ENCODE peak calls at places on chromosomes 6 and 20, in four cellular contexts. J, E, M and Z are unnamed samples. For H3K27me3, the result is how much of the 10 kb centered on the place peaks cover.

GRCh38 chr20:34334654-34335407 is 28.2 kb upstream of the ITCH start:
- DNase-seq in M (no peak), J (no peak), E (no peak), Z (no peak)

GRCh38 chr6:157034433-157035230 is 257.5 kb downstream of the ARID1B start:
- DNase-seq in E (no peak), J (no peak), M (no peak), Z (no peak)

GRCh38 chr6:170243791-170244291 is 47.0 kb downstream of the DLL1 start:
- DNase-seq in M (no peak), J (no peak), E (no peak), Z (peak)

GRCh38 chr6:87289571-87289970 is 32.8 kb upstream of the SMIM8 start:
- DNase-seq in E (no peak), J (no peak), M (no peak), Z (no peak)

GRCh38 chr6:33592595-33593413 is 12.7 kb upstream of the BAK1 start:
- DNase-seq in E (no peak), J (peak), M (no peak), Z (no peak)

GRCh38 chr6:73309784-73310502 is 44.1 kb downstream of the DPPA5 start:
- DNase-seq in E (peak), J (peak), M (peak), Z (peak)

GRCh38 chr6:97586344-97586743 is 303.3 kb upstream of the MMS22L start:
- DNase-seq in E (no peak), M (no peak), J (no peak), Z (no peak)

GRCh38 chr6:15089569-15090144 is 156.2 kb upstream of the JARID2 start:
- DNase-seq in J (peak), M (peak), E (no peak), Z (peak)

GRCh38 chr20:2692036-2692885 is at the start of gene EBF4:
- DNase-seq in J (peak), E (no peak), M (peak), Z (peak)

GRCh38 chr6:148251891-148252290 is 90.7 kb upstream of the SASH1 start:
- DNase-seq in J (no peak), E (no peak), M (no peak), Z (no peak)

GRCh38 chr6:129694036-129694435 is 15.9 kb downstream of the ARHGAP18 start:
- DNase-seq in E (no peak), J (no peak), M (no peak), Z (no peak)

GRCh38 chr6:33091957-33092356 is 16.2 kb downstream of the HLA-DPB1 start:
- DNase-seq in M (peak), E (peak), J (peak), Z (peak)

GRCh38 chr6:44020664-44021425 is 106.4 kb downstream of the MRPL14 start:
- DNase-seq in J (no peak), E (no peak), M (no peak), Z (no peak)

GRCh38 chr20:10379761-10380160 is 54.3 kb downstream of the MKKS start:
- DNase-seq in M (no peak), J (no peak), E (no peak), Z (no peak)

GRCh38 chr20:33349493-33349892 is 51.8 kb downstream of the CDK5RAP1 start:
- DNase-seq in E (no peak), J (no peak), M (no peak), Z (no peak)

GRCh38 chr6:38973178-38974057 is 75.2 kb upstream of the GLP1R start:
- DNase-seq in J (no peak), E (no peak), M (no peak), Z (no peak)

GRCh38 chr6:115838763-115839401 is 221.8 kb downstream of the FRK start:
- DNase-seq in M (no peak), E (no peak), J (peak), Z (no peak)

GRCh38 chr6:33589723-33590530 is 9.9 kb upstream of the BAK1 start:
- DNase-seq in E (peak), J (peak), M (peak), Z (peak)

GRCh38 chr6:154112181-154112809 is 73.3 kb downstream of the OPRM1 start:
- DNase-seq in J (no peak), E (no peak), M (no peak), Z (no peak)

GRCh38 chr6:47665112-47665511 is 33.3 kb upstream of the ADGRF4 start:
- DNase-seq in J (no peak), M (no peak), E (no peak), Z (no peak)

DNA sequence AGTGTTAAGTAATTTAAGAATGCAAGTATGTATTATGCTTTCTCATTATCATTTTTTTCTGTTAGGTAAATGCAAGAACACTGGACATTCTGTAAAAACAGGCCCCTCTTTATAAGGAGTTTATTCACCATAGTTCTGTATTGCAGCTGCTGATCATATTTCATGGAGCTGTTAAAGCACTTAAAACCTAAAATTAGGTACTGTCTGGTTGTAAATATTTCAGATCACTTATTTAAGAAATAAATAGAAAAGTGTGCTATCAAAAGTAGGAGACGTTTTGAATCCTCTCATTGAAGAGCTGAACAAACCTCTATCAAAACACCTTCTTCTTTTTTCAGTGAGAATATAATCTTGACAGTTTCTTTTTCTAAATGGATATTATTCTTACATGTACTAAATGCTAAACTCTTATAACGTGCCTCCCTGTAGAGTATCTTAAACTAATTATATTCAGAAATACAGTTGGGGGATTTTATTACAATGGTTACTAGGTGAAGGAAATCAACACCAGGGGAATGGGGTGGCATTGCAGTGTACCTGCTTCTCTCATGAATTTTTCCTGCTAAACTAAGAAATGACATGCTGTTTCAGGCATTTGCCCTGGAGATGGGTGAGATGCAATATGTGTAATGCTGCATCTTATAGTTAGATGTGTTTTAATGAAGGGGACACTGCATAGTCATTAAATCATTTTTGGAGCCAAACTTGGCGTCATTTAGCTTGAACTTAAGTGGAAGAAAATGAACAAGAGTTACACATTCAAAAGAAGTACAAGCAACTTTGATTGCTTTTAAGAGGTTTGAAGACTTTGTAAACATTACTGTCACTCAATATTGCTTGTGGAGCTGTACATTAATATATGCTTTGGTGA is 4.1 kb downstream of the EYA4 start:
- DNase-seq in E (no peak), J (no peak), M (no peak), Z (no peak)
- H3K27me3 ChIP-seq in E (under half), J (under half), M (under half), Z (half or more)

GRCh38 chr20:17504326-17504897 is 26.8 kb downstream of the BFSP1 start:
- DNase-seq in J (no peak), E (no peak), M (peak), Z (no peak)

GRCh38 chr20:17504898-17505663 is 26.1 kb downstream of the BFSP1 start:
- DNase-seq in M (peak), J (peak), E (peak), Z (peak)

GRCh38 chr20:17503501-17504325 is 27.5 kb downstream of the BFSP1 start:
- DNase-seq in M (no peak), J (no peak), E (no peak), Z (no peak)

GRCh38 chr20:17507032-17507431 is 24.1 kb downstream of the BFSP1 start:
- DNase-seq in J (no peak), M (no peak), E (no peak), Z (no peak)

DNA sequence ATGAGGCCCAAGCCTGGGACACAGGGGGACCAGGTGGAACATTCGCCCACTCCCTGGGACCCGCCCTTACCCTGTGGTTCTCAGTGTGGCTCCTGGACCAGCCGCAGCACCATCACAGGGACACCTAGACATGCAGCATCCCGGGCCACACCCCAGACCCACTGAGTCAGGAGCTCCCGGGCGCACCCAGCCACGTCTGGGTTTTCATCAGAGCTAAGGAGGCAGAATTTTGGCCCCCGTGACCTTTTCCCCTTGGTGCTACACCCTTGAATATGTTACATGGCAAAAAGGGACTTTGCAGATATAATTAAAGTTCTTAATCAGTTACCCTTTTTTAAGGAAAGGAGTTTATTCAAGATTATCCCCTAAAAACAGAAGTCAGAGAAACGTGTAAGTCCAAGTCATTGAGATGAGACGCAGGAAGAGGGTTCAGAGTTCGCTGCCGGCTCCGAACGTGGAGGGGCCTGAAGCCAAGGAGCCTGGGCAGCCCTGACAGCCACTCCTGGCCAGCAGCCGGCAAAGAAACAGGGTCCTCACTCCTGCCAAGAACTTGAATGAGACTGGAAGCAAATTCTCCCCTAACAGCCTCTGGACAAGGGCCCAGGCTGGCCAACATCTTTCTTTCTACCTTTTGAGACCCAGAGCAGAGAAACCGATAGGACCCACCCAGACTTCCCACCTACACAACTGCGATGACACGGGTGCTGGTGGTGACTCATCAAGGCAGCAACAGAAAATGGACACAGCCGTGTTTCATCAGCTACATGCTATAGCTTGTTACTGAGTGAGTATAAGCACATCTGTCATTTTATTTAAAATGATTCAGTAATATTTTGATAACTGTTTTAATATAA is 25.3 kb downstream of the BFSP1 start:
- DNase-seq in M (no peak), E (no peak), J (no peak), Z (no peak)
- H3K4me3 ChIP-seq in M (peak), E (peak), J (no peak), Z (peak)

GRCh38 chr6:37783025-37783825 is 36.3 kb upstream of the ZFAND3 start:
- DNase-seq in E (peak), J (peak), M (no peak), Z (no peak)

GRCh38 chr6:37779902-37780628 is 39.5 kb upstream of the ZFAND3 start:
- DNase-seq in E (no peak), M (no peak), J (no peak), Z (no peak)

GRCh38 chr6:37783831-37784584 is 35.5 kb upstream of the ZFAND3 start:
- DNase-seq in J (peak), E (peak), M (peak), Z (no peak)

GRCh38 chr6:37779111-37779800 is 40.3 kb upstream of the ZFAND3 start:
- DNase-seq in J (no peak), M (no peak), E (no peak), Z (no peak)

GRCh38 chr6:37781788-37782187 is 37.7 kb upstream of the ZFAND3 start:
- DNase-seq in M (no peak), J (no peak), E (no peak), Z (no peak)
- H3K27me3 ChIP-seq in M (under half), J (under half), E (under half), Z (under half)

GRCh38 chr6:149449831-149450678 is 34.8 kb downstream of the ZC3H12D start:
- DNase-seq in M (no peak), E (no peak), J (no peak), Z (peak)
- H3K4me3 ChIP-seq in M (peak), E (peak), J (no peak), Z (peak)

GRCh38 chr20:49415005-49415663 is 67.3 kb downstream of the KCNB1 start:
- DNase-seq in J (no peak), M (no peak), E (no peak), Z (no peak)
- H3K27me3 ChIP-seq in J (under half), M (under half), E (under half), Z (under half)

GRCh38 chr20:63846128-63846771 is 15.0 kb upstream of the ABHD16B start:
- DNase-seq in M (peak), E (no peak), J (peak), Z (no peak)
- H3K4me3 ChIP-seq in M (no peak), E (peak), J (no peak), Z (no peak)

GRCh38 chr6:122622404-122622938 is 12.3 kb downstream of the PKIB start:
- DNase-seq in J (no peak), E (no peak), M (no peak), Z (no peak)
- H3K27me3 ChIP-seq in J (under half), E (under half), M (under half), Z (under half)

GRCh38 chr6:106527111-106527510 is 102.2 kb downstream of the RTN4IP1 start:
- DNase-seq in J (no peak), M (no peak), E (no peak), Z (no peak)

GRCh38 chr6:106528521-106528920 is 100.8 kb downstream of the RTN4IP1 start:
- DNase-seq in J (no peak), M (no peak), E (no peak), Z (no peak)

GRCh38 chr6:106530026-106530425 is 99.3 kb downstream of the RTN4IP1 start:
- DNase-seq in E (no peak), J (no peak), M (no peak), Z (no peak)

GRCh38 chr6:106529438-106529837 is 99.9 kb downstream of the RTN4IP1 start:
- DNase-seq in M (no peak), J (no peak), E (no peak), Z (no peak)

DNA sequence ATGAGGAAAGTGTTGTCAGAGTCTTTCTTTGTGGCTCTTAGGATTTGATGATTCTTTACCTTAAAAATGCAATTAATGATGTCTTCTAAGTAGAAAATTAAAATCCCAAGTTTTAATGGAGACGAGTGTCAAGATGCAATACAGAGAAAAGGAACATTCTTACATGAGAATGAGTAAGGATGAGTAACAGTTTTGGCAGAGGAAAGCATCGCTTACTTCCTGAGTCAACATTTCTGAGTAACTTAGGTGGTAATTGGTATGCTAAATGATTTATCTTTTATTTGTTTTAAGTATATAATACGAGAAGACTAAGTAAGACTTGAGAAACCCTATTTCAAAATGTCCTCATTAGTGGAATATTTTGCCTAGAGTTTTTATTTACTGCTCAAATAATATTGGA is 101.3 kb downstream of the RTN4IP1 start:
- DNase-seq in J (no peak), M (no peak), E (no peak), Z (no peak)
- H3K4me3 ChIP-seq in J (no peak), M (no peak), E (no peak), Z (no peak)

GRCh38 chr6:6005467-6006427 is 978 bp downstream of the NRN1 start:
- DNase-seq in E (no peak), M (no peak), J (no peak), Z (no peak)
- H3K27me3 ChIP-seq in E (half or more), M (under half), J (half or more), Z (half or more)